ENCODE peak calls at places on chromosomes 5 and 9, in five cellular contexts. One of them, this sample, is unnamed.

GRCh38 chr5:16669776-16670175 is 53.0 kb upstream of the RETREG1 start:
- DNase-seq in body of pancreas: no peak
- DNase-seq in heart left ventricle: no peak
- DNase-seq in endothelial cell of umbilical vein: peak
- DNase-seq in H1: no peak
- DNase-seq in this sample: no peak

GRCh38 chr9:129336601-129337286 is 158.7 kb upstream of the IER5L start:
- DNase-seq in body of pancreas: no peak
- DNase-seq in heart left ventricle: peak
- DNase-seq in endothelial cell of umbilical vein: peak
- DNase-seq in H1: no peak
- DNase-seq in this sample: no peak

GRCh38 chr5:150396247-150396646 is 16.5 kb downstream of the CD74 start:
- DNase-seq in body of pancreas: no peak
- DNase-seq in heart left ventricle: no peak
- DNase-seq in endothelial cell of umbilical vein: no peak
- DNase-seq in H1: no peak
- DNase-seq in this sample: no peak

GRCh38 chr5:77774981-77775772 is 962 bp downstream of the TBCA start:
- DNase-seq in body of pancreas: no peak
- DNase-seq in heart left ventricle: no peak
- DNase-seq in endothelial cell of umbilical vein: no peak
- DNase-seq in H1: no peak
- DNase-seq in this sample: no peak

GRCh38 chr5:75460947-75461346 is 50.5 kb downstream of the CERT1 start:
- DNase-seq in body of pancreas: no peak
- DNase-seq in heart left ventricle: no peak
- DNase-seq in endothelial cell of umbilical vein: no peak
- DNase-seq in H1: no peak
- DNase-seq in this sample: no peak

GRCh38 chr9:28539432-28539831 is 966.2 kb upstream of the C9orf72 start:
- DNase-seq in body of pancreas: no peak
- DNase-seq in heart left ventricle: no peak
- DNase-seq in endothelial cell of umbilical vein: no peak
- DNase-seq in H1: no peak
- DNase-seq in this sample: no peak

GRCh38 chr5:113480243-113480642 is 8.0 kb downstream of the MCC start:
- DNase-seq in body of pancreas: no peak
- DNase-seq in heart left ventricle: no peak
- DNase-seq in endothelial cell of umbilical vein: no peak
- DNase-seq in H1: no peak
- DNase-seq in this sample: no peak

GRCh38 chr5:178227138-178227659 is 5.4 kb downstream of the PHYKPL start:
- DNase-seq in body of pancreas: no peak
- DNase-seq in heart left ventricle: no peak
- DNase-seq in endothelial cell of umbilical vein: no peak
- DNase-seq in H1: no peak
- DNase-seq in this sample: no peak

GRCh38 chr9:1871486-1872181 is 143.5 kb upstream of the SMARCA2 start:
- DNase-seq in body of pancreas: no peak
- DNase-seq in heart left ventricle: no peak
- DNase-seq in endothelial cell of umbilical vein: no peak
- DNase-seq in H1: peak
- DNase-seq in this sample: no peak

GRCh38 chr9:100222674-100223073 is 123.6 kb downstream of the INVS start:
- DNase-seq in body of pancreas: no peak
- DNase-seq in heart left ventricle: no peak
- DNase-seq in endothelial cell of umbilical vein: peak
- DNase-seq in H1: no peak
- DNase-seq in this sample: no peak

GRCh38 chr5:110458313-110458712 is 268.2 kb downstream of the TMEM232 start:
- DNase-seq in body of pancreas: no peak
- DNase-seq in heart left ventricle: no peak
- DNase-seq in endothelial cell of umbilical vein: no peak
- DNase-seq in H1: no peak
- DNase-seq in this sample: no peak

GRCh38 chr5:115749016-115749415 is 67.4 kb downstream of the CDO1 start:
- DNase-seq in body of pancreas: no peak
- DNase-seq in heart left ventricle: no peak
- DNase-seq in endothelial cell of umbilical vein: no peak
- DNase-seq in H1: no peak
- DNase-seq in this sample: no peak

GRCh38 chr5:123808841-123809240 is 296.9 kb downstream of the CSNK1G3 start:
- DNase-seq in body of pancreas: no peak
- DNase-seq in heart left ventricle: no peak
- DNase-seq in endothelial cell of umbilical vein: no peak
- DNase-seq in H1: no peak
- DNase-seq in this sample: no peak

GRCh38 chr5:10612251-10612650 is 48.4 kb downstream of the ANKRD33B start:
- DNase-seq in body of pancreas: no peak
- DNase-seq in heart left ventricle: no peak
- DNase-seq in endothelial cell of umbilical vein: no peak
- DNase-seq in H1: no peak
- DNase-seq in this sample: no peak

GRCh38 chr9:136137321-136138054 is 18.8 kb upstream of the TMEM250 start:
- DNase-seq in body of pancreas: peak
- DNase-seq in heart left ventricle: no peak
- DNase-seq in endothelial cell of umbilical vein: no peak
- DNase-seq in H1: no peak
- DNase-seq in this sample: no peak

GRCh38 chr5:83636141-83636540 is 84.5 kb downstream of the HAPLN1 start:
- DNase-seq in body of pancreas: no peak
- DNase-seq in heart left ventricle: no peak
- DNase-seq in endothelial cell of umbilical vein: no peak
- DNase-seq in H1: no peak
- DNase-seq in this sample: no peak

GRCh38 chr9:137665697-137666504 is 47.1 kb downstream of the EHMT1 start:
- DNase-seq in body of pancreas: no peak
- DNase-seq in heart left ventricle: no peak
- DNase-seq in endothelial cell of umbilical vein: no peak
- DNase-seq in H1: no peak
- DNase-seq in this sample: no peak

GRCh38 chr5:155004138-155004744 is 9.3 kb upstream of the KIF4B start:
- DNase-seq in body of pancreas: peak
- DNase-seq in heart left ventricle: no peak
- DNase-seq in endothelial cell of umbilical vein: peak
- DNase-seq in H1: no peak
- DNase-seq in this sample: peak

GRCh38 chr5:75885849-75886596 is 168.8 kb upstream of the POC5 start:
- DNase-seq in body of pancreas: no peak
- DNase-seq in heart left ventricle: no peak
- DNase-seq in endothelial cell of umbilical vein: no peak
- DNase-seq in H1: no peak
- DNase-seq in this sample: no peak

GRCh38 chr5:69038539-69038938 is 55.3 kb upstream of the SLC30A5 start:
- DNase-seq in body of pancreas: no peak
- DNase-seq in heart left ventricle: no peak
- DNase-seq in endothelial cell of umbilical vein: no peak
- DNase-seq in H1: no peak
- DNase-seq in this sample: no peak

GRCh38 chr9:86407022-86407421 is 52.8 kb upstream of the TUT7 start:
- DNase-seq in body of pancreas: peak
- DNase-seq in heart left ventricle: no peak
- DNase-seq in endothelial cell of umbilical vein: no peak
- DNase-seq in H1: no peak
- DNase-seq in this sample: no peak

GRCh38 chr5:92942762-92943161 is 638.3 kb downstream of the NR2F1-AS1 start:
- DNase-seq in body of pancreas: no peak
- DNase-seq in heart left ventricle: no peak
- DNase-seq in endothelial cell of umbilical vein: no peak
- DNase-seq in H1: no peak
- DNase-seq in this sample: no peak

GRCh38 chr5:78649220-78649700 is 688 bp upstream of the LHFPL2 start:
- DNase-seq in body of pancreas: no peak
- DNase-seq in heart left ventricle: no peak
- DNase-seq in endothelial cell of umbilical vein: peak
- DNase-seq in H1: no peak
- DNase-seq in this sample: no peak

GRCh38 chr5:135486679-135487395 is 34.7 kb upstream of the TIFAB start:
- DNase-seq in body of pancreas: no peak
- DNase-seq in heart left ventricle: no peak
- DNase-seq in endothelial cell of umbilical vein: no peak
- DNase-seq in H1: no peak
- DNase-seq in this sample: no peak

GRCh38 chr9:128689293-128689770 is 310 bp downstream of the SET start:
- DNase-seq in body of pancreas: peak
- DNase-seq in heart left ventricle: peak
- DNase-seq in endothelial cell of umbilical vein: no peak
- DNase-seq in H1: no peak
- DNase-seq in this sample: no peak

GRCh38 chr9:10690546-10690945 is 77.7 kb upstream of the PTPRD start:
- DNase-seq in body of pancreas: no peak
- DNase-seq in heart left ventricle: no peak
- DNase-seq in endothelial cell of umbilical vein: no peak
- DNase-seq in H1: no peak
- DNase-seq in this sample: no peak

GRCh38 chr9:98129451-98129881 is 10.4 kb upstream of the TRIM14 start:
- DNase-seq in body of pancreas: no peak
- DNase-seq in heart left ventricle: peak
- DNase-seq in endothelial cell of umbilical vein: no peak
- DNase-seq in H1: no peak
- DNase-seq in this sample: peak

GRCh38 chr9:86563350-86563749 is 209.1 kb upstream of the TUT7 start:
- DNase-seq in body of pancreas: no peak
- DNase-seq in heart left ventricle: no peak
- DNase-seq in endothelial cell of umbilical vein: no peak
- DNase-seq in H1: no peak
- DNase-seq in this sample: no peak

GRCh38 chr5:114449836-114450515 is 88.1 kb downstream of the KCNN2 start:
- DNase-seq in body of pancreas: peak
- DNase-seq in heart left ventricle: peak
- DNase-seq in endothelial cell of umbilical vein: peak
- DNase-seq in H1: peak
- DNase-seq in this sample: peak

GRCh38 chr5:138212828-138213160 is 329 bp downstream of the CDC23 start:
- DNase-seq in body of pancreas: no peak
- DNase-seq in heart left ventricle: no peak
- DNase-seq in endothelial cell of umbilical vein: no peak
- DNase-seq in H1: no peak
- DNase-seq in this sample: peak

GRCh38 chr9:114037961-114038723 is 40.0 kb downstream of the AMBP start:
- DNase-seq in body of pancreas: peak
- DNase-seq in heart left ventricle: no peak
- DNase-seq in endothelial cell of umbilical vein: no peak
- DNase-seq in H1: peak
- DNase-seq in this sample: peak

GRCh38 chr5:77168187-77168883 is 42.1 kb upstream of the PDE8B start:
- DNase-seq in body of pancreas: peak
- DNase-seq in heart left ventricle: peak
- DNase-seq in endothelial cell of umbilical vein: peak
- DNase-seq in H1: no peak
- DNase-seq in this sample: no peak

GRCh38 chr5:54835642-54836041 is 149.8 kb downstream of the ESM1 start:
- DNase-seq in body of pancreas: no peak
- DNase-seq in heart left ventricle: no peak
- DNase-seq in endothelial cell of umbilical vein: peak
- DNase-seq in H1: no peak
- DNase-seq in this sample: no peak

DNA sequence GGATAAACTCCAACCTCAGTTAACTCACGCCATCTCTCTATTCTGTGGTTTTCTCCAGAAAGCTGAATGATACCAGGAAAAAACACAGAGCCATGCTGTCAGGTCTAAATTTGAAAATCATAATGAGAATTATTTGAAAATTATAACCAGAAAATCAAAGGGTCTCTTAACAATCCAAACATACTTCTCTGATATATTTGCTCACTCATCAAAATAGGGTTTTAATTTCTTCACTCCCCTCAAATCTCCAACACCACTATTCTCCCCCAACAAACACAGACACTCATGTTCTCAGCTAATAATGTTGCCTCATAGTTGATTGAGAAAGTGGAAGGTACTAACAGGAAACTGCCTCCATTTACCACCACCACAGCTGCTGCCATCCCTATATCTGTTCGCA is 375.5 kb downstream of the TLE1 start:
- DNase-seq in body of pancreas: no peak
- DNase-seq in heart left ventricle: no peak
- DNase-seq in endothelial cell of umbilical vein: no peak
- DNase-seq in H1: no peak
- DNase-seq in this sample: no peak
- TF ChIP-seq POLR2A in body of pancreas: no peak
- TF ChIP-seq POLR2A in heart left ventricle: no peak
- TF ChIP-seq POLR2A in endothelial cell of umbilical vein: no peak
- TF ChIP-seq POLR2A in H1: no peak
- TF ChIP-seq POLR2A in this sample: no peak

GRCh38 chr9:73050062-73050814 is 97.4 kb upstream of the ALDH1A1 start:
- DNase-seq in body of pancreas: no peak
- DNase-seq in heart left ventricle: no peak
- DNase-seq in endothelial cell of umbilical vein: no peak
- DNase-seq in H1: no peak
- DNase-seq in this sample: no peak
- H3K4me3 ChIP-seq in body of pancreas: no peak
- H3K4me3 ChIP-seq in heart left ventricle: no peak
- H3K4me3 ChIP-seq in endothelial cell of umbilical vein: no peak
- H3K4me3 ChIP-seq in H1: no peak
- H3K4me3 ChIP-seq in this sample: no peak

GRCh38 chr9:22446950-22447606 is 454 bp downstream of the DMRTA1 start:
- DNase-seq in body of pancreas: peak
- DNase-seq in heart left ventricle: peak
- DNase-seq in endothelial cell of umbilical vein: peak
- DNase-seq in H1: peak
- DNase-seq in this sample: peak
- H3K27ac ChIP-seq in body of pancreas: peak
- H3K27ac ChIP-seq in heart left ventricle: peak
- H3K27ac ChIP-seq in endothelial cell of umbilical vein: peak
- H3K27ac ChIP-seq in H1: peak
- H3K27ac ChIP-seq in this sample: peak

GRCh38 chr9:131473198-131473885 is 29.4 kb upstream of the POMT1 start:
- DNase-seq in body of pancreas: no peak
- DNase-seq in heart left ventricle: no peak
- DNase-seq in endothelial cell of umbilical vein: no peak
- DNase-seq in H1: no peak
- DNase-seq in this sample: no peak
- TF ChIP-seq POLR2A in body of pancreas: no peak
- TF ChIP-seq POLR2A in heart left ventricle: no peak
- TF ChIP-seq POLR2A in endothelial cell of umbilical vein: no peak
- TF ChIP-seq POLR2A in H1: no peak
- TF ChIP-seq POLR2A in this sample: no peak

GRCh38 chr5:141039517-141039916 is 11.7 kb upstream of the PCDHB1 start:
- DNase-seq in body of pancreas: peak
- DNase-seq in heart left ventricle: no peak
- DNase-seq in endothelial cell of umbilical vein: no peak
- DNase-seq in H1: no peak
- DNase-seq in this sample: no peak

GRCh38 chr5:141039061-141039460 is 12.1 kb upstream of the PCDHB1 start:
- DNase-seq in body of pancreas: no peak
- DNase-seq in heart left ventricle: no peak
- DNase-seq in endothelial cell of umbilical vein: no peak
- DNase-seq in H1: no peak
- DNase-seq in this sample: no peak

GRCh38 chr5:141041427-141041785 is 9.8 kb upstream of the PCDHB1 start:
- DNase-seq in body of pancreas: no peak
- DNase-seq in heart left ventricle: no peak
- DNase-seq in endothelial cell of umbilical vein: no peak
- DNase-seq in H1: no peak
- DNase-seq in this sample: no peak

GRCh38 chr5:141040093-141040762 is 10.9 kb upstream of the PCDHB1 start:
- DNase-seq in body of pancreas: peak
- DNase-seq in heart left ventricle: no peak
- DNase-seq in endothelial cell of umbilical vein: peak
- DNase-seq in H1: peak
- DNase-seq in this sample: no peak

GRCh38 chr5:141040763-141041426 is 10.3 kb upstream of the PCDHB1 start:
- DNase-seq in body of pancreas: peak
- DNase-seq in heart left ventricle: peak
- DNase-seq in endothelial cell of umbilical vein: peak
- DNase-seq in H1: peak
- DNase-seq in this sample: peak
- H3K4me3 ChIP-seq in body of pancreas: peak
- H3K4me3 ChIP-seq in heart left ventricle: peak
- H3K4me3 ChIP-seq in endothelial cell of umbilical vein: no peak
- H3K4me3 ChIP-seq in H1: peak
- H3K4me3 ChIP-seq in this sample: peak